ENCODE peak calls at places on chromosomes 5 and 9, in nine cellular contexts. One of them, this sample, is unnamed.

GRCh38 chr9:97398999-97399758 is 12.7 kb upstream of the TDRD7 start:
- DNase-seq in neural progenitor cell: peak
- DNase-seq in uterus: peak
- DNase-seq in OCI-LY7: no peak
- DNase-seq in epithelial cell of esophagus: peak
- DNase-seq in GM23338: peak
- DNase-seq in cardiac fibroblast: peak
- DNase-seq in astrocyte: peak
- DNase-seq in astrocyte of the spinal cord: peak
- DNase-seq in this sample: peak

GRCh38 chr5:102802704-102803458 is 47.8 kb downstream of the PAM start:
- DNase-seq in neural progenitor cell: no peak
- DNase-seq in uterus: no peak
- DNase-seq in OCI-LY7: no peak
- DNase-seq in epithelial cell of esophagus: no peak
- DNase-seq in GM23338: no peak
- DNase-seq in cardiac fibroblast: no peak
- DNase-seq in astrocyte: no peak
- DNase-seq in astrocyte of the spinal cord: no peak
- DNase-seq in this sample: no peak

GRCh38 chr5:168843277-168843997 is 264.3 kb upstream of the PANK3 start:
- DNase-seq in neural progenitor cell: no peak
- DNase-seq in uterus: no peak
- DNase-seq in OCI-LY7: no peak
- DNase-seq in epithelial cell of esophagus: no peak
- DNase-seq in GM23338: no peak
- DNase-seq in cardiac fibroblast: peak
- DNase-seq in astrocyte: no peak
- DNase-seq in astrocyte of the spinal cord: no peak
- DNase-seq in this sample: no peak

GRCh38 chr5:75052461-75053285 is at the start of gene GCNT4:
- DNase-seq in neural progenitor cell: peak
- DNase-seq in uterus: peak
- DNase-seq in OCI-LY7: no peak
- DNase-seq in epithelial cell of esophagus: peak
- DNase-seq in GM23338: peak
- DNase-seq in cardiac fibroblast: peak
- DNase-seq in astrocyte: peak
- DNase-seq in astrocyte of the spinal cord: peak
- DNase-seq in this sample: no peak

GRCh38 chr5:150286820-150287219 is 2.8 kb downstream of the CAMK2A start:
- DNase-seq in neural progenitor cell: peak
- DNase-seq in uterus: no peak
- DNase-seq in OCI-LY7: peak
- DNase-seq in epithelial cell of esophagus: no peak
- DNase-seq in GM23338: peak
- DNase-seq in cardiac fibroblast: no peak
- DNase-seq in astrocyte: no peak
- DNase-seq in astrocyte of the spinal cord: no peak
- DNase-seq in this sample: no peak

GRCh38 chr5:74476197-74477081 is 164.1 kb downstream of the ENC1 start:
- DNase-seq in neural progenitor cell: no peak
- DNase-seq in uterus: no peak
- DNase-seq in OCI-LY7: no peak
- DNase-seq in epithelial cell of esophagus: no peak
- DNase-seq in GM23338: no peak
- DNase-seq in cardiac fibroblast: no peak
- DNase-seq in astrocyte: no peak
- DNase-seq in astrocyte of the spinal cord: no peak
- DNase-seq in this sample: no peak

GRCh38 chr5:138149530-138149929 is 10.3 kb upstream of the NME5 start:
- DNase-seq in neural progenitor cell: no peak
- DNase-seq in uterus: no peak
- DNase-seq in OCI-LY7: no peak
- DNase-seq in epithelial cell of esophagus: peak
- DNase-seq in GM23338: peak
- DNase-seq in cardiac fibroblast: peak
- DNase-seq in astrocyte: peak
- DNase-seq in astrocyte of the spinal cord: no peak
- DNase-seq in this sample: no peak

GRCh38 chr9:14315754-14316573 is 2.0 kb upstream of the NFIB start:
- DNase-seq in neural progenitor cell: peak
- DNase-seq in uterus: peak
- DNase-seq in OCI-LY7: no peak
- DNase-seq in epithelial cell of esophagus: no peak
- DNase-seq in GM23338: peak
- DNase-seq in cardiac fibroblast: peak
- DNase-seq in astrocyte: no peak
- DNase-seq in astrocyte of the spinal cord: peak
- DNase-seq in this sample: no peak

GRCh38 chr5:149143470-149143869 is 2.2 kb downstream of the ABLIM3 start:
- DNase-seq in neural progenitor cell: no peak
- DNase-seq in uterus: peak
- DNase-seq in OCI-LY7: no peak
- DNase-seq in epithelial cell of esophagus: peak
- DNase-seq in GM23338: no peak
- DNase-seq in cardiac fibroblast: peak
- DNase-seq in astrocyte: peak
- DNase-seq in astrocyte of the spinal cord: peak
- DNase-seq in this sample: no peak

GRCh38 chr9:124285903-124286291 is 28.1 kb downstream of the NEK6 start:
- DNase-seq in neural progenitor cell: no peak
- DNase-seq in uterus: peak
- DNase-seq in OCI-LY7: no peak
- DNase-seq in epithelial cell of esophagus: no peak
- DNase-seq in GM23338: no peak
- DNase-seq in cardiac fibroblast: peak
- DNase-seq in astrocyte: peak
- DNase-seq in astrocyte of the spinal cord: peak
- DNase-seq in this sample: peak

GRCh38 chr5:115545065-115545882 is 699 bp upstream of the FEM1C start:
- DNase-seq in neural progenitor cell: no peak
- DNase-seq in uterus: no peak
- DNase-seq in OCI-LY7: no peak
- DNase-seq in epithelial cell of esophagus: no peak
- DNase-seq in GM23338: no peak
- DNase-seq in cardiac fibroblast: no peak
- DNase-seq in astrocyte: peak
- DNase-seq in astrocyte of the spinal cord: no peak
- DNase-seq in this sample: peak

DNA sequence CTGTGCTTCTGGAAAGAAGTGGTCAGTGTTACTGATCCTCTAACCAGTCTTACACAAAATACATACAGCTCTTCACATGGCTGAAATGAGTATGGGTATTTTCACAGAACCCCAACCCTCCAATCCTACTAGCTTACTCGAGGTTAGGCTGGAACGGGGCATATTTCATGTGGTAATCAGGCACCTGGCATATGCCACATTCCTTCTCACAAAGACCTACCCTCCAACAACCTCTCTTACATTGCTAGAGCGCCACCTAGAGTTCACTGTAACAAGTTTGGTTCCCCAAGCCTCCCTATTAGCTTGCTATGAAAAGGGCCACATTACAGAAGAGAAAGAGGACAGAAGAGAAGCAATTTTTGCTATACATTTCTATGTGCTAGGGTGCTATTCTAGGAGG is 597.3 kb downstream of the PRELID2 start:
- DNase-seq in neural progenitor cell: peak
- DNase-seq in uterus: no peak
- DNase-seq in OCI-LY7: peak
- DNase-seq in epithelial cell of esophagus: peak
- DNase-seq in GM23338: peak
- DNase-seq in cardiac fibroblast: peak
- DNase-seq in astrocyte: peak
- DNase-seq in astrocyte of the spinal cord: peak
- DNase-seq in this sample: no peak
- H3K4me3 ChIP-seq in neural progenitor cell: no peak
- H3K4me3 ChIP-seq in uterus: no peak
- H3K4me3 ChIP-seq in OCI-LY7: no peak
- H3K4me3 ChIP-seq in epithelial cell of esophagus: no peak
- H3K4me3 ChIP-seq in GM23338: no peak
- H3K4me3 ChIP-seq in cardiac fibroblast: no peak
- H3K4me3 ChIP-seq in astrocyte: no peak
- H3K4me3 ChIP-seq in astrocyte of the spinal cord: no peak
- H3K4me3 ChIP-seq in this sample: no peak

GRCh38 chr5:141354900-141355469 is at the start of gene PCDHGA4:
- DNase-seq in neural progenitor cell: no peak
- DNase-seq in uterus: no peak
- DNase-seq in OCI-LY7: peak
- DNase-seq in epithelial cell of esophagus: no peak
- DNase-seq in GM23338: peak
- DNase-seq in cardiac fibroblast: peak
- DNase-seq in astrocyte: no peak
- DNase-seq in astrocyte of the spinal cord: no peak
- DNase-seq in this sample: no peak

GRCh38 chr5:141356950-141357349 is 2.1 kb downstream of the PCDHGA4 start:
- DNase-seq in neural progenitor cell: no peak
- DNase-seq in uterus: no peak
- DNase-seq in OCI-LY7: no peak
- DNase-seq in epithelial cell of esophagus: no peak
- DNase-seq in GM23338: no peak
- DNase-seq in cardiac fibroblast: no peak
- DNase-seq in astrocyte: no peak
- DNase-seq in astrocyte of the spinal cord: no peak
- DNase-seq in this sample: no peak

GRCh38 chr5:141351591-141351990 is 1.7 kb downstream of the PCDHGB1 start:
- DNase-seq in neural progenitor cell: no peak
- DNase-seq in uterus: no peak
- DNase-seq in OCI-LY7: no peak
- DNase-seq in epithelial cell of esophagus: no peak
- DNase-seq in GM23338: no peak
- DNase-seq in cardiac fibroblast: no peak
- DNase-seq in astrocyte: no peak
- DNase-seq in astrocyte of the spinal cord: no peak
- DNase-seq in this sample: no peak

GRCh38 chr5:141356133-141356532 is 1.3 kb downstream of the PCDHGA4 start:
- DNase-seq in neural progenitor cell: no peak
- DNase-seq in uterus: no peak
- DNase-seq in OCI-LY7: no peak
- DNase-seq in epithelial cell of esophagus: no peak
- DNase-seq in GM23338: no peak
- DNase-seq in cardiac fibroblast: no peak
- DNase-seq in astrocyte: no peak
- DNase-seq in astrocyte of the spinal cord: no peak
- DNase-seq in this sample: no peak

GRCh38 chr5:141355641-141356040 is 820 bp downstream of the PCDHGA4 start:
- DNase-seq in neural progenitor cell: no peak
- DNase-seq in uterus: no peak
- DNase-seq in OCI-LY7: no peak
- DNase-seq in epithelial cell of esophagus: no peak
- DNase-seq in GM23338: no peak
- DNase-seq in cardiac fibroblast: no peak
- DNase-seq in astrocyte: no peak
- DNase-seq in astrocyte of the spinal cord: no peak
- DNase-seq in this sample: no peak
- H3K4me3 ChIP-seq in neural progenitor cell: no peak
- H3K4me3 ChIP-seq in uterus: no peak
- H3K4me3 ChIP-seq in OCI-LY7: no peak
- H3K4me3 ChIP-seq in epithelial cell of esophagus: no peak
- H3K4me3 ChIP-seq in GM23338: no peak
- H3K4me3 ChIP-seq in cardiac fibroblast: peak
- H3K4me3 ChIP-seq in astrocyte: no peak
- H3K4me3 ChIP-seq in astrocyte of the spinal cord: peak
- H3K4me3 ChIP-seq in this sample: peak

DNA sequence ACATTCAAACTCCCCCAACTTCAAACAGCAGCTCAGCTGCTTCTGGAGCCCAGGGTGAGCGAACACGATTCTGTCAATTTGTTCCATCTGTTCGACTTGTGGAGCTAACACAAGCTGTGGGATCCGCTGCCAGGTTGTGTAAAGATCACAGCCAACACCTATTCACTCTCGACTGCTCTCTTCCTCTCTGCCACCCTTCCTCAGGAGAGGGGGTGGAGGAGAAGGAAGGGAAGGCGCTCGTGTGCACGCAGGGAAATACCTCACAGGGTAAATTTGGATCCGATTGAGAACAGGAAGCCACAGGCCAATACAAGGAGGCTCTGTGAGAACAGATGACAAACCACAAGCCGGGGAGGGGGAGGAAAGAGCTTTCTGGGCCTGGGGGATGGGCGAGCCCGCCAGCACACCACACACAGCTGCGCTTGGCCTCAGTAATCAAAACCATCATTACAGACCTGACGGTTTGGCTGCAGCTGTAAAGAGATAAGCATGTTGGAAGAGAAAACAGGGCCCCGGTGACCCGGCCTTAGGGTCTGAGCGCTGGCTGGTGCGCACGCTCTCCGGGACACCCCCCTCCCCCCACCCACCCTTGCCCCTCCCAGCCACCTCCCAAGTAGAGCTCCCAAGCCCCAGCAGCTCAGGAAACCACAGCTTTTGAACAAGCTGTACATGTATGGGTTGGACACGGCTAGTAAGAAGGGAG is 54.2 kb downstream of the PTCH1 start:
- DNase-seq in neural progenitor cell: peak
- DNase-seq in uterus: peak
- DNase-seq in OCI-LY7: peak
- DNase-seq in epithelial cell of esophagus: peak
- DNase-seq in GM23338: peak
- DNase-seq in cardiac fibroblast: peak
- DNase-seq in astrocyte: peak
- DNase-seq in astrocyte of the spinal cord: peak
- DNase-seq in this sample: peak
- H3K4me3 ChIP-seq in neural progenitor cell: peak
- H3K4me3 ChIP-seq in uterus: peak
- H3K4me3 ChIP-seq in OCI-LY7: peak
- H3K4me3 ChIP-seq in epithelial cell of esophagus: peak
- H3K4me3 ChIP-seq in GM23338: no peak
- H3K4me3 ChIP-seq in cardiac fibroblast: peak
- H3K4me3 ChIP-seq in astrocyte: peak
- H3K4me3 ChIP-seq in astrocyte of the spinal cord: peak
- H3K4me3 ChIP-seq in this sample: peak

GRCh38 chr5:643351-643801 is 31.2 kb downstream of the CEP72 start:
- DNase-seq in neural progenitor cell: no peak
- DNase-seq in uterus: no peak
- DNase-seq in OCI-LY7: peak
- DNase-seq in epithelial cell of esophagus: no peak
- DNase-seq in GM23338: no peak
- DNase-seq in cardiac fibroblast: no peak
- DNase-seq in astrocyte: no peak
- DNase-seq in astrocyte of the spinal cord: no peak
- DNase-seq in this sample: no peak

GRCh38 chr5:644971-645370 is 32.8 kb downstream of the CEP72 start:
- DNase-seq in neural progenitor cell: no peak
- DNase-seq in uterus: no peak
- DNase-seq in OCI-LY7: no peak
- DNase-seq in epithelial cell of esophagus: no peak
- DNase-seq in GM23338: no peak
- DNase-seq in cardiac fibroblast: no peak
- DNase-seq in astrocyte: no peak
- DNase-seq in astrocyte of the spinal cord: no peak
- DNase-seq in this sample: no peak

GRCh38 chr5:643811-644271 is 31.7 kb downstream of the CEP72 start:
- DNase-seq in neural progenitor cell: no peak
- DNase-seq in uterus: no peak
- DNase-seq in OCI-LY7: peak
- DNase-seq in epithelial cell of esophagus: no peak
- DNase-seq in GM23338: no peak
- DNase-seq in cardiac fibroblast: no peak
- DNase-seq in astrocyte: no peak
- DNase-seq in astrocyte of the spinal cord: peak
- DNase-seq in this sample: peak

GRCh38 chr5:645421-645820 is 33.3 kb downstream of the CEP72 start:
- DNase-seq in neural progenitor cell: no peak
- DNase-seq in uterus: no peak
- DNase-seq in OCI-LY7: no peak
- DNase-seq in epithelial cell of esophagus: no peak
- DNase-seq in GM23338: no peak
- DNase-seq in cardiac fibroblast: no peak
- DNase-seq in astrocyte: no peak
- DNase-seq in astrocyte of the spinal cord: no peak
- DNase-seq in this sample: no peak

GRCh38 chr5:644509-644908 is 32.4 kb downstream of the CEP72 start:
- DNase-seq in neural progenitor cell: no peak
- DNase-seq in uterus: no peak
- DNase-seq in OCI-LY7: no peak
- DNase-seq in epithelial cell of esophagus: no peak
- DNase-seq in GM23338: no peak
- DNase-seq in cardiac fibroblast: no peak
- DNase-seq in astrocyte: no peak
- DNase-seq in astrocyte of the spinal cord: no peak
- DNase-seq in this sample: no peak
- H3K4me3 ChIP-seq in neural progenitor cell: no peak
- H3K4me3 ChIP-seq in uterus: no peak
- H3K4me3 ChIP-seq in OCI-LY7: no peak
- H3K4me3 ChIP-seq in epithelial cell of esophagus: no peak
- H3K4me3 ChIP-seq in GM23338: no peak
- H3K4me3 ChIP-seq in cardiac fibroblast: no peak
- H3K4me3 ChIP-seq in astrocyte: no peak
- H3K4me3 ChIP-seq in astrocyte of the spinal cord: no peak
- H3K4me3 ChIP-seq in this sample: no peak

This sample was measured in skeletal muscle cell.